ENCODE peak calls at places on chromosomes 12 and 14, in four cellular contexts. I, Y, C and Q are unnamed samples.

GRCh38 chr14:92958373-92959188 is 35.6 kb downstream of the CHGA start:
- DNase-seq in I (no peak), C (no peak), Y (no peak), Q (no peak)

GRCh38 chr12:71636704-71637115 is 26.9 kb downstream of the ZFC3H1 start:
- DNase-seq in Y (peak; percentile 46), I (peak; percentile 76), C (no peak), Q (peak; percentile 85)

GRCh38 chr12:49953146-49953545 is 2.6 kb downstream of the AQP2 start:
- DNase-seq in Y (no peak), I (no peak), C (no peak), Q (no peak)

GRCh38 chr12:4742421-4742970 is 22.3 kb downstream of the GALNT8 start:
- DNase-seq in C (no peak), I (no peak), Y (no peak), Q (no peak)

GRCh38 chr12:40717576-40717975 is 25.3 kb downstream of the CNTN1 start:
- DNase-seq in C (no peak), I (no peak), Y (no peak), Q (no peak)

GRCh38 chr12:62190921-62191746 is 69.1 kb upstream of the USP15 start:
- DNase-seq in C (peak; percentile 28), Y (no peak), I (no peak), Q (no peak)

GRCh38 chr12:119686776-119687175 is 18.8 kb downstream of the PRKAB1 start:
- DNase-seq in C (no peak), I (no peak), Y (no peak), Q (no peak)

GRCh38 chr12:84912191-84913142 is at the start of gene SLC6A15:
- DNase-seq in C (peak; percentile 19), I (peak; percentile 84), Y (peak; percentile 88), Q (peak; percentile 89)

GRCh38 chr12:9331218-9331626 is 123.0 kb upstream of the PZP start:
- DNase-seq in C (peak; percentile 56), Y (peak; percentile 54), I (peak; percentile 31), Q (peak; percentile 63)

GRCh38 chr12:51661836-51662235 is 70.8 kb downstream of the SCN8A start:
- DNase-seq in Y (no peak), C (no peak), I (no peak), Q (no peak)

GRCh38 chr14:25121342-25122129 is 71.6 kb upstream of the STXBP6 start:
- DNase-seq in I (peak; percentile 87), Y (peak; percentile 52), C (no peak), Q (peak; percentile 87)